ENCODE peak calls at places on chromosomes 4 and X, in eight cellular contexts. One of them, this sample, is unnamed.

GRCh38 chrX:13414006-13414647 is 94.3 kb upstream of the ATXN3L start:
- DNase-seq in H9: peak
- DNase-seq in stromal cell of bone marrow: no peak
- DNase-seq in HL-60: no peak
- DNase-seq in T follicular helper cell: no peak
- DNase-seq in fibroblast of mammary gland: no peak
- DNase-seq in A549: no peak
- DNase-seq in stimulated activated CD4-positive, alpha-beta T cell treated with anti-CD3 and anti-CD28 coated beads, Interleukin-4, amount 100 ng/mL, for 1 hour: no peak
- DNase-seq in this sample: no peak

GRCh38 chr4:47852121-47852520 is 14.3 kb upstream of the CORIN start:
- DNase-seq in fibroblast of mammary gland: peak
- DNase-seq in H9: no peak
- DNase-seq in T follicular helper cell: no peak
- DNase-seq in HL-60: no peak
- DNase-seq in stimulated activated CD4-positive, alpha-beta T cell treated with anti-CD3 and anti-CD28 coated beads, Interleukin-4, amount 100 ng/mL, for 1 hour: no peak
- DNase-seq in A549: no peak
- DNase-seq in stromal cell of bone marrow: peak
- DNase-seq in this sample: no peak

GRCh38 chr4:162969194-162969593 is 197.5 kb downstream of the NAF1 start:
- DNase-seq in H9: no peak
- DNase-seq in stimulated activated CD4-positive, alpha-beta T cell treated with anti-CD3 and anti-CD28 coated beads, Interleukin-4, amount 100 ng/mL, for 1 hour: no peak
- DNase-seq in A549: no peak
- DNase-seq in fibroblast of mammary gland: no peak
- DNase-seq in HL-60: no peak
- DNase-seq in stromal cell of bone marrow: no peak
- DNase-seq in T follicular helper cell: no peak
- DNase-seq in this sample: no peak

GRCh38 chr4:107666134-107666533 is 53.9 kb downstream of the PAPSS1 start:
- DNase-seq in HL-60: no peak
- DNase-seq in H9: no peak
- DNase-seq in stimulated activated CD4-positive, alpha-beta T cell treated with anti-CD3 and anti-CD28 coated beads, Interleukin-4, amount 100 ng/mL, for 1 hour: no peak
- DNase-seq in A549: peak
- DNase-seq in T follicular helper cell: no peak
- DNase-seq in fibroblast of mammary gland: peak
- DNase-seq in stromal cell of bone marrow: peak
- DNase-seq in this sample: no peak

GRCh38 chr4:70688795-70689231 is 481 bp downstream of the UTP3 start:
- DNase-seq in stimulated activated CD4-positive, alpha-beta T cell treated with anti-CD3 and anti-CD28 coated beads, Interleukin-4, amount 100 ng/mL, for 1 hour: peak
- DNase-seq in fibroblast of mammary gland: no peak
- DNase-seq in HL-60: no peak
- DNase-seq in A549: no peak
- DNase-seq in T follicular helper cell: no peak
- DNase-seq in stromal cell of bone marrow: no peak
- DNase-seq in H9: no peak
- DNase-seq in this sample: no peak

GRCh38 chrX:10039821-10040793 is 72.9 kb downstream of the CLDN34 start:
- DNase-seq in stimulated activated CD4-positive, alpha-beta T cell treated with anti-CD3 and anti-CD28 coated beads, Interleukin-4, amount 100 ng/mL, for 1 hour: no peak
- DNase-seq in A549: peak
- DNase-seq in H9: no peak
- DNase-seq in stromal cell of bone marrow: no peak
- DNase-seq in HL-60: no peak
- DNase-seq in T follicular helper cell: no peak
- DNase-seq in fibroblast of mammary gland: peak
- DNase-seq in this sample: no peak

GRCh38 chr4:55723403-55723802 is 87.3 kb upstream of the NMU start:
- DNase-seq in H9: no peak
- DNase-seq in fibroblast of mammary gland: no peak
- DNase-seq in HL-60: no peak
- DNase-seq in T follicular helper cell: no peak
- DNase-seq in stimulated activated CD4-positive, alpha-beta T cell treated with anti-CD3 and anti-CD28 coated beads, Interleukin-4, amount 100 ng/mL, for 1 hour: no peak
- DNase-seq in A549: no peak
- DNase-seq in stromal cell of bone marrow: no peak
- DNase-seq in this sample: no peak

GRCh38 chr4:93299116-93299515 is 529.4 kb upstream of the ATOH1 start:
- DNase-seq in H9: no peak
- DNase-seq in HL-60: no peak
- DNase-seq in fibroblast of mammary gland: no peak
- DNase-seq in A549: no peak
- DNase-seq in stimulated activated CD4-positive, alpha-beta T cell treated with anti-CD3 and anti-CD28 coated beads, Interleukin-4, amount 100 ng/mL, for 1 hour: no peak
- DNase-seq in stromal cell of bone marrow: no peak
- DNase-seq in T follicular helper cell: no peak
- DNase-seq in this sample: no peak

This sample was measured in thyroid gland.